ENCODE peak calls at places on chromosomes 2 and 18, in eight cellular contexts. N, E, F, B, T, D, Q and R are unnamed samples.

GRCh38 chr2:15803987-15804619 is 136.2 kb upstream of the MYCN start:
- DNase-seq in N (no peak), E (no peak), F (no peak), B (no peak), T (no peak), D (no peak), Q (no peak), R (no peak)

GRCh38 chr18:22088029-22088428 is 81.4 kb upstream of the GATA6 start:
- DNase-seq in N (peak; percentile 87), E (peak; percentile 72), F (no peak), B (peak; percentile 88), T (no peak), D (no peak), Q (no peak), R (peak; percentile 81)

GRCh38 chr2:32865399-32866068 is 81.2 kb upstream of the LTBP1 start:
- DNase-seq in N (no peak), E (peak; percentile 33), F (no peak), B (no peak), T (no peak), D (no peak), Q (peak; percentile 57), R (no peak)

GRCh38 chr2:42859801-42860200 is 67.4 kb upstream of the HAAO start:
- DNase-seq in N (no peak), E (no peak), F (no peak), B (no peak), T (no peak), D (no peak), Q (no peak), R (no peak)

GRCh38 chr2:12717988-12718661 is 1.4 kb downstream of the TRIB2 start:
- DNase-seq in N (peak; percentile 42), E (peak; percentile 35), F (no peak), B (peak; percentile 67), T (no peak), D (no peak), Q (no peak), R (peak; percentile 39)

GRCh38 chr18:44801796-44802195 is 121.1 kb downstream of the SETBP1 start:
- DNase-seq in N (no peak), E (no peak), F (no peak), B (no peak), T (no peak), D (no peak), Q (no peak), R (no peak)

GRCh38 chr2:104769096-104769495 is 84.8 kb upstream of the POU3F3 start:
- DNase-seq in N (no peak), E (no peak), F (no peak), B (no peak), T (no peak), D (no peak), Q (no peak), R (no peak)

GRCh38 chr18:4286256-4286655 is 168.9 kb downstream of the DLGAP1 start:
- DNase-seq in N (no peak), E (no peak), F (no peak), B (no peak), T (no peak), D (no peak), Q (no peak), R (no peak)

GRCh38 chr2:19846030-19846429 is 55.8 kb downstream of the TTC32 start:
- DNase-seq in N (peak; percentile 32), E (no peak), F (no peak), B (no peak), T (no peak), D (no peak), Q (peak; percentile 38), R (no peak)

GRCh38 chr2:15984367-15985255 is 44.3 kb downstream of the MYCN start:
- DNase-seq in N (no peak), E (no peak), F (no peak), B (no peak), T (no peak), D (no peak), Q (no peak), R (no peak)

GRCh38 chr18:45012286-45012685 is 331.6 kb downstream of the SETBP1 start:
- DNase-seq in N (no peak), E (no peak), F (no peak), B (no peak), T (no peak), D (no peak), Q (no peak), R (no peak)

GRCh38 chr18:24000613-24001490 is 13.7 kb upstream of the TTC39C start:
- DNase-seq in N (no peak), E (no peak), F (no peak), B (no peak), T (no peak), D (no peak), Q (no peak), R (no peak)

GRCh38 chr2:57146951-57147350 is 899.7 kb upstream of the VRK2 start:
- DNase-seq in N (no peak), E (no peak), F (no peak), B (no peak), T (no peak), D (no peak), Q (no peak), R (no peak)

DNA sequence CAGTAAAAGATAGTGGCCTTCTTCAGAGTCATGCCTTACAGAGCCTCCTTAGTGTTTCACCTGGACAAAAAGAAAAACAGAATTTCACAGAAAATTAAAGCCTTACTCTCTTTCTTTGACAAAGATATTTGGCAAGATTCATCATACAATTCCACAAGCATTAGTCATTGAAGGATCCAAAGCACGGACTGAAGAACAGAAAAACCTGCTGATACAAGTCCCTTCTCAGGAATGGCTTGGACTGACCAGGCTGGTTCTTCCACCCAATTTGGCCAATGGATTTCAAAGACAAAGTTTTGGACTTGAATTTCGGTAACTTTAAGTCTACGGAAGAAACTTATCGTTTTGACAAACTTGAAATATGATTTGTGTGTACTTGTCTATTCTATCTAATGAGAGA is 39.1 kb upstream of the GALNT3 start:
- DNase-seq in N (no peak), E (no peak), F (no peak), B (no peak), T (no peak), D (no peak), Q (no peak), R (no peak)
- H3K27ac ChIP-seq in N (no peak overlapping the region), E (no peak overlapping the region), F (no peak overlapping the region), B (no peak overlapping the region), T (no peak overlapping the region), D (no peak overlapping the region), Q (no peak overlapping the region), R (no peak overlapping the region)

GRCh38 chr2:62200868-62201267 is 5.0 kb downstream of the B3GNT2 start:
- DNase-seq in N (no peak), E (no peak), F (no peak), B (no peak), T (no peak), D (no peak), Q (no peak), R (no peak)
- H3K4me1 ChIP-seq in N (peaks cover 59% of the 10 kb centered on the region), E (peaks cover 13% of the 10 kb centered on the region), F (peaks cover 7% of the 10 kb centered on the region), B (no peaks in the 10 kb centered on the region), T (peaks cover 31% of the 10 kb centered on the region), D (peaks cover 51% of the 10 kb centered on the region), Q (peaks cover 25% of the 10 kb centered on the region), R (peaks cover 78% of the 10 kb centered on the region)

DNA sequence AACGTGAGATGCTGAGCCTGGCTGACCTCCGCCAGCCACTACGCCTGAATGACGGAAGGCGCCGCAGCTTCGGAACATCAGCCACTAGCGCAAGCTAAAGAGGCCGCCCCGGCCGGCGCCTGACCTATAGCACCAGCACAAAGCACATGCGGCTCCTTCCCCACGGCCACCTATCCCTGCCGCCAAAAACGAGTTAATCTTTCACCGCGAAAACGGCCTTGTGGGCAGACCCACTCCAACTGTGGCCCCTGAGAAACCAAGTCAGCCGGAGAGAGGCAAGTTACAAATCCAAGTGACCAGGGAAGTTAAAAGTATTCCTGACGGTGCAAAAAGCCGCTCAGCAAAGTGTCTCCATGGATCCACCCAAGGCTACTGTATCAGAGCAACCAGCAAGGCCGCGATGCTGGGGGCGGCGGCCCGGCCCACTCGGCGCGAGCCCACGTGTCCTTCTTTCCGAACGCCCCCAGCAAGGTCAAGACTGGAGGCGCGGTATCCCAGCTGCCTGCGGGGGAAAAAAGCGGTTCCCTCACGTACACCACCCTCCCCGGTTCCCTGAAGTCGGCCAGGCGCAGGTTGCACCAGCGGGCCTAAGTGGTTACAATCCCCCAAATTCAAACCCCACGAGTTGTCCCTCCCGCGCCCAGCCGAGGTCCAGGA is 575 bp downstream of the HSPD1 start:
- DNase-seq in N (peak; percentile 74), E (peak; percentile 70), F (peak; percentile 25), B (peak; percentile 91), T (no peak), D (no peak), Q (peak; percentile 58), R (peak; percentile 75)
- TF ChIP-seq POLR2A in N (no peak), E (peak; percentile 75), F (no peak), B (peak; percentile 33), T (no peak), D (no peak), Q (no peak), R (no peak)

DNA sequence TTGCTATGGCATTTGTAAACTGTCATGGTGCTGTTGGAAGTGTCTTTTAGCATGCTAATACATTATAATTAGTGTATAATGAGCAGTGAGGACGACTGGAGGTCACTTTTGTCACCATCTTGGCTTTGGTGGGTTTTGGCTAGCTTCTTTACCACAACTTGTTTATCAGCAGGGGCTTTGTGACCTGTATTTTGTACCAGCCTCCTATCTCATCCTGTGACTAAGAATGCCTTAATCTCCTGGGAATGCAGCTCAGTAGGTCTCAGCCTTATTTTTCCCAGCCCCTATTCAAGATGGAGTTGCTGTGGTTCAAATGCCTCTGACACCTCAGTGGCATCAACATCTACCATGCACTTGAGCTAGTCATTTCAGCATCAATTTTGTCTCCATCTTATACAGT is 29.7 kb downstream of the LYPD6 start:
- DNase-seq in N (no peak), E (no peak), F (no peak), B (no peak), T (no peak), D (no peak), Q (no peak), R (no peak)
- H3K27ac ChIP-seq in N (no peak overlapping the region), E (no peak overlapping the region), F (no peak overlapping the region), B (no peak overlapping the region), T (no peak overlapping the region), D (no peak overlapping the region), Q (no peak overlapping the region), R (no peak overlapping the region)

GRCh38 chr2:111669928-111670695 is 213.9 kb downstream of the ANAPC1 start:
- DNase-seq in N (no peak), E (no peak), F (no peak), B (no peak), T (no peak), D (peak; percentile 37), Q (no peak), R (no peak)
- H3K4me1 ChIP-seq in N (peaks cover 4% of the 10 kb centered on the region), E (no peaks in the 10 kb centered on the region), F (peaks cover 9% of the 10 kb centered on the region), B (no peaks in the 10 kb centered on the region), T (no peaks in the 10 kb centered on the region), D (no peaks in the 10 kb centered on the region), Q (peaks cover 5% of the 10 kb centered on the region), R (peaks cover 11% of the 10 kb centered on the region)

GRCh38 chr2:55052087-55053061 is 2.1 kb upstream of the RTN4 start:
- DNase-seq in N (no peak), E (no peak), F (no peak), B (no peak), T (no peak), D (no peak), Q (no peak), R (no peak)
- TF ChIP-seq POLR2A in N (no peak), E (no peak), F (no peak), B (no peak), T (no peak), D (no peak), Q (no peak), R (no peak)

DNA sequence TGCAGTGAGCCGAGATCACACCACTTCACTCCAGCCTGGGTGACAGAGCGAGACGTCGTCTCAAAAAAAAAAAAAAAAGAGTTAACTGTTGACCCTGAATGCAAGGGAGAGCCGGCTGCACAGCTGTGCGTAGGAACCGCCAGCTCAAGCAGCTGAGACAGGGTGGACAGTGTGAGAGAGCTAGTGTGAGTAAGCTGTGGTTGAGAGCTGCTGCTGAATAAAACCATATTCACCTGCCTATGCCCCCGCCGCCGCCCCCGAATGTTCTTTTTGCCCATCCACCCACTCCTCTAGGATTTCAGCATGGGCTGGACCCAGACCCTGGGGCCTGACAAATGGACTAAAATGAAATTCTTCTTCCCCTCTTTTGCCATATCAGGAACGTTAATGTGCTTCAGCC is 142.8 kb downstream of the KLHL14 start:
- DNase-seq in N (no peak), E (no peak), F (no peak), B (no peak), T (no peak), D (no peak), Q (no peak), R (no peak)
- H3K27ac ChIP-seq in N (no peak overlapping the region), E (no peak overlapping the region), F (no peak overlapping the region), B (no peak overlapping the region), T (no peak overlapping the region), D (no peak overlapping the region), Q (no peak overlapping the region), R (no peak overlapping the region)